ENCODE peak calls at places on chromosomes 12 and 14, in five cellular contexts. One of them, this sample, is unnamed. For H3K27me3, the result is how much of the 10 kb centered on the place peaks cover.

GRCh38 chr14:68634346-68634745 is 158.5 kb downstream of the ZFP36L1 start:
- DNase-seq in stomach: no peak
- DNase-seq in tibial nerve: no peak
- DNase-seq in heart left ventricle: no peak
- DNase-seq in PC-3: no peak
- DNase-seq in this sample: no peak

GRCh38 chr12:53345486-53346195 is 9.5 kb upstream of the SP7 start:
- DNase-seq in stomach: peak
- DNase-seq in tibial nerve: no peak
- DNase-seq in heart left ventricle: peak
- DNase-seq in PC-3: no peak
- DNase-seq in this sample: no peak

GRCh38 chr12:127559349-127560040 is 707.5 kb upstream of the TMEM132C start:
- DNase-seq in stomach: peak
- DNase-seq in tibial nerve: peak
- DNase-seq in heart left ventricle: no peak
- DNase-seq in PC-3: peak
- DNase-seq in this sample: no peak

GRCh38 chr14:69968151-69968550 is 88.9 kb downstream of the SMOC1 start:
- DNase-seq in stomach: no peak
- DNase-seq in tibial nerve: no peak
- DNase-seq in heart left ventricle: no peak
- DNase-seq in PC-3: no peak
- DNase-seq in this sample: no peak

GRCh38 chr12:94768398-94769039 is 118.2 kb upstream of the TMCC3 start:
- DNase-seq in stomach: no peak
- DNase-seq in tibial nerve: no peak
- DNase-seq in heart left ventricle: no peak
- DNase-seq in PC-3: no peak
- DNase-seq in this sample: no peak

GRCh38 chr12:4956968-4957367 is 47.3 kb downstream of the KCNA1 start:
- DNase-seq in stomach: no peak
- DNase-seq in tibial nerve: no peak
- DNase-seq in heart left ventricle: no peak
- DNase-seq in PC-3: no peak
- DNase-seq in this sample: no peak

GRCh38 chr12:103268831-103269514 is 226.8 kb downstream of the C12orf42 start:
- DNase-seq in stomach: no peak
- DNase-seq in tibial nerve: no peak
- DNase-seq in heart left ventricle: no peak
- DNase-seq in PC-3: no peak
- DNase-seq in this sample: no peak

GRCh38 chr14:102527255-102528232 is 18.0 kb upstream of the ANKRD9 start:
- DNase-seq in stomach: peak
- DNase-seq in tibial nerve: no peak
- DNase-seq in heart left ventricle: no peak
- DNase-seq in PC-3: peak
- DNase-seq in this sample: no peak

GRCh38 chr12:2967651-2968050 is 8.5 kb downstream of the TEAD4 start:
- DNase-seq in stomach: no peak
- DNase-seq in tibial nerve: no peak
- DNase-seq in heart left ventricle: no peak
- DNase-seq in PC-3: no peak
- DNase-seq in this sample: no peak

DNA sequence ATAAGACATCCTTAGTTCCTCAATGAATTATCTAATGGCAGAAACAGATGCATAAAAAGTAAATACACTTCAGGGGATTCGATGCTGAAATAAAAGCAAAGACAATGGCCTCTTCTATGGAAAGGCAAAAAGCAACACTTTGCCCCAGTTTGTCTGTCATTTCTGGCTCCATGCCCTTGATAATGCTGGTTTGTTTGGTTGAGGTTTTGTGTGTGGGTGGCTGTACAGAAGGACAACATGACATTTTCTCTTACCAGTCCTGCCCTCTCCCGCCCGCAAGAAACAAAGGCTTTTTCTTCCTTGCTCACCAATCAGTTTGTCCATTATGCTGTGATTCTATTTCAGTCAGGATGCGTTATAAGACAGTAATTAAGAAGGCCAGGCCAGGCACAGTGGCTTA is 18.1 kb upstream of the WDR89 start:
- DNase-seq in stomach: no peak
- DNase-seq in tibial nerve: peak
- DNase-seq in heart left ventricle: no peak
- DNase-seq in PC-3: peak
- DNase-seq in this sample: no peak
- H3K27ac ChIP-seq in stomach: no peak
- H3K27ac ChIP-seq in tibial nerve: no peak
- H3K27ac ChIP-seq in heart left ventricle: no peak
- H3K27ac ChIP-seq in PC-3: peak
- H3K27ac ChIP-seq in this sample: no peak

GRCh38 chr12:92340441-92341332 is 195.0 kb upstream of the BTG1 start:
- DNase-seq in stomach: no peak
- DNase-seq in tibial nerve: no peak
- DNase-seq in heart left ventricle: no peak
- DNase-seq in PC-3: no peak
- DNase-seq in this sample: no peak
- H3K4me3 ChIP-seq in stomach: peak
- H3K4me3 ChIP-seq in tibial nerve: no peak
- H3K4me3 ChIP-seq in heart left ventricle: no peak
- H3K4me3 ChIP-seq in PC-3: no peak
- H3K4me3 ChIP-seq in this sample: no peak

GRCh38 chr12:34395056-34396005 is 373.0 kb downstream of the ALG10 start:
- DNase-seq in stomach: peak
- DNase-seq in tibial nerve: no peak
- DNase-seq in heart left ventricle: peak
- DNase-seq in PC-3: no peak
- DNase-seq in this sample: no peak
- H3K27me3 ChIP-seq in stomach: under half
- H3K27me3 ChIP-seq in tibial nerve: under half
- H3K27me3 ChIP-seq in heart left ventricle: under half
- H3K27me3 ChIP-seq in PC-3: half or more
- H3K27me3 ChIP-seq in this sample: under half

DNA sequence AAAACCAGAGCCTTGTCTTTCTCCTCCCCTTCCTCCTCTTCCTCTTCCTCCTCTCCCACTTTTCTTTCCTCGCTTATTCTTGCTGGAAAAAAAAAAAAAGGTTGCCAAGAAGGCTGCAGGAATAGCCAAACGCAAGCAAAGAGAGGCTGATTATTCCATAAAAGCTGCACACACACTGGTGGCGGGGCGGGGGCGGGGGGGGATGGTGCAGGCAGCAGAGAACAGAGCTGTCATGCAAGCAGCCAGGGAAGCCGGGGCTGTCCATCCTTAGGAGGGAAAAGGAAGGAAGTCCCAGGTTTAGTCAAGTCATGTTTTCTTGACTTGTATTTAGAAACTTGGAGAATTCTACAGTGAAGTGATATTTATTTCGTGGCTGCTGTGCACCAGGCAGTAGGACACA is 56.8 kb upstream of the SCN8A start:
- DNase-seq in stomach: no peak
- DNase-seq in tibial nerve: no peak
- DNase-seq in heart left ventricle: no peak
- DNase-seq in PC-3: no peak
- DNase-seq in this sample: no peak
- H3K27ac ChIP-seq in stomach: no peak
- H3K27ac ChIP-seq in tibial nerve: no peak
- H3K27ac ChIP-seq in heart left ventricle: no peak
- H3K27ac ChIP-seq in PC-3: no peak
- H3K27ac ChIP-seq in this sample: no peak